ENCODE peak calls at places on chromosomes 6 and 20, in six cellular contexts. R is ecto neural progenitor cell, W is heart left ventricle, G is activated T-helper 1 cell treated with Interleukin-2 at 50 U/mL for 16 hours, Y is erythroblast, Z is T follicular helper cell. N is an unnamed sample.

GRCh38 chr6:168097621-168098430 is 18.8 kb upstream of the FRMD1 start:
- DNase-seq in W (peak), Y (no peak), R (no peak), G (no peak), Z (no peak), N (no peak)

GRCh38 chr6:110181131-110182027 is 1.2 kb downstream of the CDC40 start:
- DNase-seq in R (no peak), Y (peak), Z (no peak), W (no peak), G (no peak), N (no peak)

GRCh38 chr6:167974644-167975344 is 22.7 kb upstream of the KIF25 start:
- DNase-seq in Z (no peak), W (no peak), G (no peak), Y (no peak), R (no peak), N (no peak)

GRCh38 chr6:3912366-3913076 is 63.3 kb downstream of the FAM50B start:
- DNase-seq in G (no peak), W (no peak), Y (no peak), Z (no peak), R (no peak), N (no peak)

GRCh38 chr6:166820483-166820882 is 135.9 kb downstream of the RNASET2 start:
- DNase-seq in R (no peak), Y (no peak), G (no peak), W (no peak), Z (no peak), N (no peak)

GRCh38 chr6:130838971-130839370 is 11.8 kb downstream of the SMLR1 start:
- DNase-seq in G (no peak), Y (no peak), Z (no peak), R (no peak), W (no peak), N (no peak)

GRCh38 chr20:47703748-47704147 is 81.5 kb downstream of the SULF2 start:
- DNase-seq in Z (no peak), Y (no peak), R (no peak), W (no peak), G (no peak), N (no peak)

GRCh38 chr20:3446779-3447178 is 24.0 kb upstream of the ATRN start:
- DNase-seq in G (no peak), W (no peak), R (no peak), Z (no peak), Y (peak), N (no peak)

GRCh38 chr6:1611322-1611571 is 1.5 kb downstream of the FOXC1 start:
- DNase-seq in Y (peak), W (no peak), G (no peak), R (no peak), Z (no peak), N (no peak)

GRCh38 chr6:132188865-132189264 is 212.4 kb downstream of the MOXD1 start:
- DNase-seq in R (no peak), Y (no peak), G (no peak), W (no peak), Z (no peak), N (no peak)

GRCh38 chr6:144675231-144675861 is 390.2 kb downstream of the UTRN start:
- DNase-seq in Y (no peak), G (no peak), Z (no peak), R (no peak), W (no peak), N (no peak)

GRCh38 chr6:11162262-11162661 is 50.7 kb upstream of the ERVFRD-1 start:
- DNase-seq in Y (no peak), G (no peak), Z (no peak), R (no peak), W (no peak), N (no peak)

GRCh38 chr6:36351152-36351571 is 14.5 kb upstream of the BNIP5 start:
- DNase-seq in Y (peak), Z (no peak), R (no peak), G (no peak), W (no peak), N (no peak)

GRCh38 chr6:41940759-41941279 is 789 bp downstream of the CCND3 start:
- DNase-seq in G (peak), Y (peak), W (peak), Z (peak), R (peak), N (peak)

GRCh38 chr6:131451330-131452195 is 121.5 kb upstream of the ARG1 start:
- DNase-seq in G (no peak), Y (no peak), W (no peak), R (no peak), Z (no peak), N (no peak)

GRCh38 chr6:105493776-105494175 is 90.9 kb upstream of the PREP start:
- DNase-seq in Y (no peak), Z (no peak), G (no peak), R (no peak), W (no peak), N (no peak)

GRCh38 chr6:152046118-152046517 is 238.6 kb downstream of the ESR1 start:
- DNase-seq in W (no peak), R (no peak), Y (no peak), Z (no peak), G (no peak), N (no peak)

GRCh38 chr6:36807143-36807542 is 32.1 kb downstream of the CPNE5 start:
- DNase-seq in Z (no peak), R (no peak), W (peak), Y (no peak), G (no peak), N (no peak)

GRCh38 chr6:81890846-81891245 is 138.4 kb upstream of the TENT5A start:
- DNase-seq in W (no peak), Z (no peak), R (no peak), G (no peak), Y (no peak), N (no peak)

GRCh38 chr6:170439366-170440351 is 113.4 kb downstream of the PSMB1 start:
- DNase-seq in W (no peak), R (peak), Z (no peak), G (no peak), Y (no peak), N (no peak)

GRCh38 chr6:134707342-134707982 is 242.4 kb downstream of the ALDH8A1 start:
- DNase-seq in Z (no peak), W (no peak), Y (no peak), G (no peak), R (no peak), N (no peak)

GRCh38 chr6:36368921-36369880 is 18.3 kb downstream of the ETV7 start:
- DNase-seq in R (no peak), Z (no peak), W (no peak), G (no peak), Y (no peak), N (no peak)

GRCh38 chr20:3971145-3971544 is 44.2 kb downstream of the RNF24 start:
- DNase-seq in Y (no peak), W (no peak), G (no peak), R (no peak), Z (no peak), N (no peak)

GRCh38 chr20:21520702-21521595 is 7.1 kb upstream of the NKX2-2 start:
- DNase-seq in W (no peak), Y (no peak), R (peak), Z (no peak), G (no peak), N (no peak)

GRCh38 chr6:115001726-115002436 is 659.1 kb upstream of the HS3ST5 start:
- DNase-seq in Z (no peak), W (no peak), G (no peak), R (no peak), Y (no peak), N (no peak)

GRCh38 chr6:7578949-7579348 is 11.0 kb upstream of the SNRNP48 start:
- DNase-seq in Y (peak), R (no peak), Z (no peak), W (no peak), G (no peak), N (no peak)

GRCh38 chr6:11354019-11354418 is 121.6 kb upstream of the NEDD9 start:
- DNase-seq in G (peak), Y (no peak), Z (peak), R (no peak), W (peak), N (no peak)

GRCh38 chr6:91606148-91606901 is 1019.5 kb upstream of the MAP3K7 start:
- DNase-seq in Z (no peak), R (no peak), Y (no peak), W (no peak), G (no peak), N (no peak)

GRCh38 chr20:34703573-34704176 is 469 bp upstream of the TP53INP2 start:
- DNase-seq in Z (no peak), Y (peak), R (no peak), W (peak), G (no peak), N (no peak)

GRCh38 chr20:31573555-31574295 is 31.4 kb upstream of the ID1 start:
- DNase-seq in Y (peak), G (no peak), R (no peak), Z (no peak), W (no peak), N (no peak)

GRCh38 chr6:31834367-31834703 is 6.8 kb downstream of the HSPA1B start:
- DNase-seq in Z (no peak), R (peak), G (no peak), W (peak), Y (peak), N (no peak)